ENCODE peak calls at places on chromosomes 7 and 10, in four cellular contexts. E is GM12878, A is HL-60, M is K562. Y is an unnamed sample.

GRCh38 chr10:92490387-92490786 is 83.5 kb downstream of the IDE start:
- DNase-seq in M (no peak), E (no peak), A (no peak), Y (no peak)

GRCh38 chr7:54944179-54944578 is 74.6 kb upstream of the EGFR start:
- DNase-seq in E (no peak), A (no peak), M (no peak), Y (no peak)

GRCh38 chr7:53315986-53316385 is 280.6 kb downstream of the POM121L12 start:
- DNase-seq in M (no peak), A (no peak), E (no peak), Y (no peak)

GRCh38 chr7:101164071-101164840 is 1.1 kb downstream of the VGF start:
- DNase-seq in E (no peak), A (no peak), M (peak; percentile 43), Y (no peak)

GRCh38 chr7:29139191-29139590 is 7.1 kb downstream of the CPVL start:
- DNase-seq in E (no peak), A (no peak), M (no peak), Y (no peak)

GRCh38 chr7:104524836-104525235 is 196.4 kb downstream of the LHFPL3 start:
- DNase-seq in M (no peak), E (no peak), A (no peak), Y (no peak)

GRCh38 chr7:150753826-150754603 is 16.8 kb downstream of the GIMAP5 start:
- DNase-seq in A (peak; percentile 30), E (no peak), M (no peak), Y (no peak)

GRCh38 chr10:58637372-58637771 is 124.7 kb downstream of the BICC1 start:
- DNase-seq in M (no peak), A (no peak), E (no peak), Y (no peak)

GRCh38 chr7:91827169-91827568 is 53.3 kb downstream of the MTERF1 start:
- DNase-seq in M (no peak), A (no peak), E (no peak), Y (no peak)

GRCh38 chr7:96676901-96677300 is 32.7 kb downstream of the SEM1 start:
- DNase-seq in E (no peak), A (no peak), M (no peak), Y (no peak)

GRCh38 chr7:24573554-24574338 is 494 bp downstream of the PALS2 start:
- DNase-seq in E (no peak), A (peak; percentile 48), M (peak; percentile 79), Y (peak; percentile 30)

GRCh38 chr7:156654511-156655231 is 14.1 kb downstream of the RNF32 start:
- DNase-seq in M (no peak), A (no peak), E (no peak), Y (no peak)

GRCh38 chr10:32972454-32972853 is 14.4 kb upstream of the ITGB1 start:
- DNase-seq in A (no peak), M (no peak), E (no peak), Y (no peak)

GRCh38 chr7:112290065-112290464 is 83.6 kb downstream of the ZNF277 start:
- DNase-seq in A (no peak), E (no peak), M (no peak), Y (no peak)

GRCh38 chr7:36686499-36686898 is 37.8 kb downstream of the AOAH start:
- DNase-seq in E (no peak), M (no peak), A (no peak), Y (no peak)

GRCh38 chr10:103443475-103444185 is 8.5 kb downstream of the CALHM2 start:
- DNase-seq in A (no peak), E (no peak), M (no peak), Y (no peak)

GRCh38 chr7:105013818-105014724 is at the start of gene KMT2E:
- DNase-seq in A (peak; percentile 91), E (peak; percentile 59), M (peak; percentile 85), Y (peak; percentile 46)

GRCh38 chr7:32602470-32602869 is 107.2 kb downstream of the AVL9 start:
- DNase-seq in A (no peak), M (no peak), E (no peak), Y (no peak)

GRCh38 chr10:24428410-24428782 is 219.5 kb downstream of the KIAA1217 start:
- DNase-seq in A (no peak), M (no peak), E (no peak), Y (no peak)

GRCh38 chr7:70694357-70694908 is 437.5 kb upstream of the GALNT17 start:
- DNase-seq in E (no peak), M (no peak), A (no peak), Y (peak; percentile 46)

GRCh38 chr10:26216577-26216948 is at the start of gene GAD2:
- DNase-seq in M (no peak), A (no peak), E (no peak), Y (no peak)

GRCh38 chr10:32210306-32211045 is 136.5 kb downstream of the EPC1 start:
- DNase-seq in M (peak; percentile 20), E (no peak), A (peak; percentile 44), Y (no peak)

GRCh38 chr10:129964611-129965417 is 740 bp upstream of the EBF3 start:
- DNase-seq in A (no peak), M (no peak), E (no peak), Y (no peak)

GRCh38 chr10:35447693-35448407 is 111.5 kb downstream of the CCNY start:
- DNase-seq in A (peak; percentile 9), E (no peak), M (peak; percentile 40), Y (no peak)

GRCh38 chr10:102241444-102242117 is at the start of gene PITX3:
- DNase-seq in E (no peak), M (peak; percentile 97), A (peak; percentile 88), Y (peak; percentile 98)

GRCh38 chr7:130092598-130092997 is 22.3 kb downstream of the KLHDC10 start:
- DNase-seq in E (no peak), M (no peak), A (no peak), Y (no peak)

GRCh38 chr10:92699518-92700272 is 9.9 kb downstream of the HHEX start:
- DNase-seq in M (no peak), A (peak; percentile 25), E (no peak), Y (no peak)

GRCh38 chr10:29840516-29841276 is 205.9 kb upstream of the SVIL start:
- DNase-seq in A (no peak), E (no peak), M (no peak), Y (no peak)
- TF ChIP-seq POLR2AphosphoS5 in A (no peak), E (no peak), M (no peak), Y (no peak)

DNA sequence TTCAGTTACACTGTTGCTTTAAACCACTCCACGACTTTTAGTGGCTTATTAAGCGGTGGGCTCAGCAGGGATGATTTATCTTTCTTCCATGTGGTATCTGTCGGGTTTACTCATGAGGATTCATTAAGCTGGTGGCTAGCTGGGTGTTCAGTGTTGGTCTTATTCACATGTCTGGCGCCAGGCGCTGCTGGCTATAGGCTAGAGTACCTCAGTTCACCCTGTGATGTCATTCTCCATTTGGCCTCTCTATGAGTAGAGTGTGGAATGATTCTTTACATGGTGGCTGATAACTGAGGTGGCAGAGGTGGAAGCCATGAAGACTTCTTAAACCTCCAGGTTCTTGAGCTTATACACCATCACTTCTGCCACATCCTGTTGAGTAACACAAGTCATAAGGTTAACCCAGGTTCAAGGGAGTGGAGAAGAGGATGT is 115.4 kb downstream of the MLLT10 start:
- DNase-seq in A (peak; percentile 1), E (no peak), M (no peak), Y (no peak)
- TF ChIP-seq SPI1 in A (no peak), E (no peak), M (no peak), Y (no peak)

DNA sequence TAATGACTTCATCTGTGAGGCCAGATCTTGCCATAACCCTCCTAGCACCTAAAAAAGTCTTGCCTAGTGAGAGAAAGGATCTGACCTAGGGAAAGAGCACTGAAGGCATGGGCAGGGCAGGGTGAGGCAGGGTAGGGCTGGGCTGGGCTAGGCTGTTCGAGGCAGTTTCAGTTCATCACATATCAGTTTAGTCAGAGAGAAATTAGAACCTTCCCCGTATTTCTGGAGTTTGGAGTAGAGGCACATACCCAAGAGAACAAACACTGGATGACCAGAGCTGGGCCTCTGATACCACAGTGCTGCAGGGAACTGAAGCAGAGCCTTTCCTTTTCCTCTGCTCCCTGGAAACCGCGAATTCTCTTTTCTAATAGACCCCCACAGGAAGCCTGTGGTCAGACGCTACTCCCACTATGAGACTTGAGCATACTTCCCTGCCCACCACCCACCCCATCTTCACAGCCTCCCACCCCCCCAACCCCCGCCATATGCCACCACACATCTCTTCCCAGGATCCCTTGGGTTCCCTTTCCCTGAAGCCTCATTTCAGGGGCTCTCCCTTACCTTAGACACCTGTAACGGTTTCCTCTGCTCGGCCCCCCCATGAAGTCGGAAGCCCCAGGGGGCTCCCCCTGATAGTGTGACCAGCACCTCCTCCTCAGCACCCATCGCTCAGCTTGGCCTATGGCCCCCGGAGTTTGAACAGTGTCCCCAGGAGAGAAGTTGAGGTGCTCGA is 406 bp downstream of the SYNPO2L start:
- DNase-seq in A (no peak), M (no peak), E (no peak), Y (no peak)
- TF ChIP-seq POLR2AphosphoS5 in A (no peak), M (no peak), E (no peak), Y (no peak)

GRCh38 chr10:18658301-18658991 is 785 bp upstream of the ARL5B start:
- DNase-seq in E (peak; percentile 43), M (no peak), A (no peak), Y (no peak)

GRCh38 chr10:18658992-18659783 is at the start of gene ARL5B:
- DNase-seq in M (peak; percentile 97), A (peak; percentile 87), E (peak; percentile 92), Y (peak; percentile 82)

GRCh38 chr10:18665079-18665478 is 5.8 kb downstream of the ARL5B start:
- DNase-seq in E (no peak), M (no peak), A (no peak), Y (no peak)

GRCh38 chr10:18660816-18661431 is 1.7 kb downstream of the ARL5B start:
- DNase-seq in E (no peak), M (no peak), A (no peak), Y (no peak)

GRCh38 chr10:18659784-18660561 is 742 bp downstream of the ARL5B start:
- DNase-seq in M (peak; percentile 21), A (peak; percentile 9), E (peak; percentile 23), Y (no peak)
- TF ChIP-seq SPI1 in M (no peak), A (no peak), E (no peak), Y (no peak)

GRCh38 chr10:132122939-132123445 is 57.2 kb downstream of the JAKMIP3 start:
- DNase-seq in M (no peak), A (no peak), E (no peak), Y (no peak)
- TF ChIP-seq POLR2AphosphoS5 in M (no peak), A (no peak), E (no peak), Y (no peak)

GRCh38 chr7:4836206-4836661 is 25.6 kb downstream of the PAPOLB start:
- DNase-seq in E (no peak), M (no peak), A (no peak), Y (no peak)

GRCh38 chr7:4838626-4839334 is 23.1 kb downstream of the PAPOLB start:
- DNase-seq in A (no peak), E (no peak), M (no peak), Y (no peak)

GRCh38 chr7:4837041-4837813 is 24.6 kb downstream of the PAPOLB start:
- DNase-seq in A (no peak), M (no peak), E (no peak), Y (no peak)

GRCh38 chr7:4840097-4840501 is 21.7 kb downstream of the PAPOLB start:
- DNase-seq in E (no peak), A (no peak), M (no peak), Y (no peak)

GRCh38 chr7:4837814-4838625 is 23.8 kb downstream of the PAPOLB start:
- DNase-seq in E (no peak), M (no peak), A (no peak), Y (no peak)
- TF ChIP-seq SPI1 in E (no peak), M (no peak), A (no peak), Y (no peak)

GRCh38 chr10:1049425-1049958 is 573 bp upstream of the IDI1 start:
- DNase-seq in E (no peak), A (no peak), M (no peak), Y (no peak)
- TF ChIP-seq POLR2AphosphoS5 in E (no peak), A (no peak), M (no peak), Y (no peak)